ENCODE peak calls at places on chromosomes 13 and 19, in five cellular contexts. L, X, H, B and F are unnamed samples.

GRCh38 chr19:11088508-11089253 is 582 bp upstream of the LDLR start:
- DNase-seq in L (no peak), X (no peak), H (no peak), B (no peak), F (no peak)

GRCh38 chr13:29801102-29801501 is 49.3 kb downstream of the UBL3 start:
- DNase-seq in L (no peak), X (no peak), H (no peak), B (no peak), F (no peak)

GRCh38 chr13:89930861-89931260 is 1416.6 kb upstream of the MIR17HG start:
- DNase-seq in L (no peak), X (no peak), H (no peak), B (no peak), F (peak; percentile 23)

GRCh38 chr13:35208587-35208986 is 266.5 kb downstream of the NBEA start:
- DNase-seq in L (no peak), X (no peak), H (no peak), B (no peak), F (no peak)

GRCh38 chr19:35162471-35163326 is 8.2 kb downstream of the FXYD5 start:
- DNase-seq in L (no peak), X (no peak), H (no peak), B (no peak), F (no peak)

GRCh38 chr19:46513461-46514236 is 18.0 kb upstream of the PNMA8B start:
- DNase-seq in L (peak; percentile 76), X (peak; percentile 46), H (peak; percentile 47), B (peak; percentile 71), F (peak; percentile 60)

GRCh38 chr13:20814224-20814910 is 40.6 kb upstream of the EEF1AKMT1 start:
- DNase-seq in L (no peak), X (peak; percentile 79), H (peak; percentile 64), B (no peak), F (peak; percentile 63)

GRCh38 chr13:41075034-41075433 is 13.7 kb downstream of the WBP4 start:
- DNase-seq in L (peak; percentile 36), X (no peak), H (no peak), B (peak; percentile 4), F (no peak)

GRCh38 chr19:35206379-35206778 is 22.2 kb downstream of the FAM187B start:
- DNase-seq in L (peak; percentile 81), X (no peak), H (no peak), B (peak; percentile 51), F (no peak)

GRCh38 chr13:67156718-67157049 is 73.5 kb downstream of the PCDH9 start:
- DNase-seq in L (no peak), X (no peak), H (no peak), B (no peak), F (no peak)

GRCh38 chr19:5916201-5916708 is 2.2 kb downstream of the CAPS start:
- DNase-seq in L (no peak), X (no peak), H (no peak), B (no peak), F (no peak)

GRCh38 chr13:44436589-44437337 is 63.1 kb downstream of the SERP2 start:
- DNase-seq in L (peak; percentile 56), X (peak; percentile 88), H (peak; percentile 96), B (peak; percentile 12), F (peak; percentile 94)

GRCh38 chr19:11749751-11750150 is 11.0 kb upstream of the ZNF823 start:
- DNase-seq in L (no peak), X (no peak), H (no peak), B (no peak), F (no peak)

GRCh38 chr13:34507630-34508029 is 434.4 kb upstream of the NBEA start:
- DNase-seq in L (no peak), X (no peak), H (no peak), B (no peak), F (no peak)

GRCh38 chr13:109773786-109774185 is 12.6 kb downstream of the IRS2 start:
- DNase-seq in L (no peak), X (no peak), H (no peak), B (no peak), F (no peak)

GRCh38 chr13:94114166-94114565 is 365.3 kb downstream of the DCT start:
- DNase-seq in L (no peak), X (no peak), H (no peak), B (no peak), F (no peak)

GRCh38 chr13:26310003-26310402 is 56.1 kb downstream of the CDK8 start:
- DNase-seq in L (no peak), X (no peak), H (no peak), B (no peak), F (no peak)

GRCh38 chr13:45882626-45883025 is 31.1 kb upstream of the SIAH3 start:
- DNase-seq in L (no peak), X (no peak), H (no peak), B (no peak), F (no peak)

GRCh38 chr13:98791611-98792010 is 39.1 kb upstream of the SLC15A1 start:
- DNase-seq in L (no peak), X (no peak), H (no peak), B (no peak), F (no peak)

GRCh38 chr19:4310247-4311121 is 6.1 kb downstream of the FSD1 start:
- DNase-seq in L (no peak), X (no peak), H (peak; percentile 43), B (no peak), F (peak; percentile 50)

GRCh38 chr13:97234236-97234635 is 12.1 kb downstream of the MBNL2 start:
- DNase-seq in L (no peak), X (no peak), H (peak; percentile 72), B (no peak), F (peak; percentile 75)

GRCh38 chr13:31982540-31982939 is 49.0 kb upstream of the FRY start:
- DNase-seq in L (peak; percentile 20), X (peak; percentile 42), H (peak; percentile 65), B (no peak), F (peak; percentile 29)

GRCh38 chr13:29513002-29513980 is 82.2 kb downstream of the SLC7A1 start:
- DNase-seq in L (no peak), X (no peak), H (no peak), B (no peak), F (no peak)

GRCh38 chr19:3152431-3152780 is 16.6 kb downstream of the GNA15 start:
- DNase-seq in L (no peak), X (no peak), H (no peak), B (no peak), F (no peak)

GRCh38 chr13:79196366-79196765 is 209.7 kb downstream of the RBM26 start:
- DNase-seq in L (no peak), X (no peak), H (no peak), B (no peak), F (no peak)

GRCh38 chr19:54415208-54415900 is at the start of gene TTYH1:
- DNase-seq in L (peak; percentile 52), X (no peak), H (no peak), B (peak; percentile 29), F (no peak)

GRCh38 chr13:42065414-42065813 is 17.0 kb downstream of the DGKH start:
- DNase-seq in L (no peak), X (no peak), H (no peak), B (no peak), F (no peak)

GRCh38 chr13:20446900-20447299 is 78.8 kb downstream of the CRYL1 start:
- DNase-seq in L (no peak), X (no peak), H (no peak), B (no peak), F (no peak)

GRCh38 chr13:32726374-32727037 is 140.3 kb downstream of the PDS5B start:
- DNase-seq in L (no peak), X (no peak), H (no peak), B (no peak), F (no peak)

GRCh38 chr19:50555447-50556235 is 12.6 kb downstream of the LRRC4B start:
- DNase-seq in L (peak; percentile 21), X (no peak), H (no peak), B (no peak), F (no peak)

GRCh38 chr13:38990693-38991092 is at the start of gene STOML3:
- DNase-seq in L (no peak), X (no peak), H (no peak), B (no peak), F (no peak)